ENCODE peak calls at places on chromosomes 11 and 22, in eight cellular contexts. K, B, T, C, L, U, A and G are unnamed samples.

GRCh38 chr11:19953909-19954308 is 206.4 kb downstream of the DBX1 start:
- DNase-seq in K (no peak), B (peak), T (no peak), C (peak), L (peak), U (no peak), A (no peak), G (no peak)

GRCh38 chr11:112248216-112248615 is 12.4 kb downstream of the PLET1 start:
- DNase-seq in K (no peak), B (no peak), T (no peak), C (no peak), L (no peak), U (no peak), A (no peak), G (no peak)

GRCh38 chr22:44848791-44849410 is 96.5 kb downstream of the ARHGAP8 start:
- DNase-seq in K (no peak), B (no peak), T (no peak), C (no peak), L (no peak), U (no peak), A (no peak), G (no peak)

GRCh38 chr11:68541983-68542382 is 81.4 kb downstream of the PPP6R3 start:
- DNase-seq in K (peak), B (no peak), T (no peak), C (no peak), L (no peak), U (no peak), A (no peak), G (no peak)

GRCh38 chr11:118001494-118001971 is 15.3 kb downstream of the IL10RA start:
- DNase-seq in K (peak), B (no peak), T (no peak), C (no peak), L (no peak), U (no peak), A (no peak), G (no peak)

GRCh38 chr22:22111267-22111751 is 128.7 kb upstream of the TOP3B start:
- DNase-seq in K (no peak), B (peak), T (peak), C (no peak), L (peak), U (no peak), A (no peak), G (peak)

GRCh38 chr11:44149651-44150050 is 54.2 kb downstream of the EXT2 start:
- DNase-seq in K (no peak), B (peak), T (no peak), C (no peak), L (no peak), U (no peak), A (no peak), G (no peak)

GRCh38 chr11:12973529-12974181 is 35.5 kb upstream of the RASSF10 start:
- DNase-seq in K (no peak), B (no peak), T (no peak), C (no peak), L (no peak), U (no peak), A (no peak), G (no peak)

GRCh38 chr22:23282089-23282501 is 101.8 kb downstream of the BCR start:
- DNase-seq in K (no peak), B (peak), T (no peak), C (no peak), L (peak), U (peak), A (no peak), G (no peak)

GRCh38 chr11:134571301-134571700 is 159.3 kb upstream of the B3GAT1 start:
- DNase-seq in K (peak), B (no peak), T (no peak), C (no peak), L (no peak), U (no peak), A (no peak), G (no peak)

GRCh38 chr11:119706887-119707286 is 22.1 kb downstream of the NECTIN1 start:
- DNase-seq in K (no peak), B (no peak), T (no peak), C (peak), L (no peak), U (no peak), A (peak), G (no peak)

GRCh38 chr22:17576475-17576874 is 13.2 kb downstream of the SLC25A18 start:
- DNase-seq in K (no peak), B (peak), T (no peak), C (peak), L (no peak), U (no peak), A (no peak), G (no peak)

GRCh38 chr11:19820100-19820499 is 107.5 kb downstream of the NAV2 start:
- DNase-seq in K (no peak), B (no peak), T (no peak), C (no peak), L (no peak), U (no peak), A (no peak), G (no peak)

GRCh38 chr22:25362215-25362882 is 142.9 kb downstream of the CRYBB2 start:
- DNase-seq in K (peak), B (peak), T (peak), C (peak), L (no peak), U (peak), A (peak), G (no peak)

GRCh38 chr22:40634119-40634903 is 2.2 kb downstream of the MRTFA start:
- DNase-seq in K (no peak), B (no peak), T (no peak), C (no peak), L (no peak), U (peak), A (no peak), G (no peak)

GRCh38 chr11:60396790-60397189 is 531 bp downstream of the MS4A14 start:
- DNase-seq in K (no peak), B (no peak), T (peak), C (no peak), L (no peak), U (no peak), A (no peak), G (peak)

GRCh38 chr11:44309483-44310197 is at the start of gene ALX4:
- DNase-seq in K (no peak), B (no peak), T (no peak), C (peak), L (no peak), U (no peak), A (no peak), G (no peak)

GRCh38 chr11:12086271-12087074 is 23.9 kb upstream of the MICAL2 start:
- DNase-seq in K (no peak), B (peak), T (no peak), C (no peak), L (peak), U (peak), A (peak), G (no peak)

GRCh38 chr11:11349870-11350325 is 3.2 kb downstream of the CSNK2A3 start:
- DNase-seq in K (no peak), B (peak), T (no peak), C (no peak), L (peak), U (peak), A (no peak), G (no peak)

DNA sequence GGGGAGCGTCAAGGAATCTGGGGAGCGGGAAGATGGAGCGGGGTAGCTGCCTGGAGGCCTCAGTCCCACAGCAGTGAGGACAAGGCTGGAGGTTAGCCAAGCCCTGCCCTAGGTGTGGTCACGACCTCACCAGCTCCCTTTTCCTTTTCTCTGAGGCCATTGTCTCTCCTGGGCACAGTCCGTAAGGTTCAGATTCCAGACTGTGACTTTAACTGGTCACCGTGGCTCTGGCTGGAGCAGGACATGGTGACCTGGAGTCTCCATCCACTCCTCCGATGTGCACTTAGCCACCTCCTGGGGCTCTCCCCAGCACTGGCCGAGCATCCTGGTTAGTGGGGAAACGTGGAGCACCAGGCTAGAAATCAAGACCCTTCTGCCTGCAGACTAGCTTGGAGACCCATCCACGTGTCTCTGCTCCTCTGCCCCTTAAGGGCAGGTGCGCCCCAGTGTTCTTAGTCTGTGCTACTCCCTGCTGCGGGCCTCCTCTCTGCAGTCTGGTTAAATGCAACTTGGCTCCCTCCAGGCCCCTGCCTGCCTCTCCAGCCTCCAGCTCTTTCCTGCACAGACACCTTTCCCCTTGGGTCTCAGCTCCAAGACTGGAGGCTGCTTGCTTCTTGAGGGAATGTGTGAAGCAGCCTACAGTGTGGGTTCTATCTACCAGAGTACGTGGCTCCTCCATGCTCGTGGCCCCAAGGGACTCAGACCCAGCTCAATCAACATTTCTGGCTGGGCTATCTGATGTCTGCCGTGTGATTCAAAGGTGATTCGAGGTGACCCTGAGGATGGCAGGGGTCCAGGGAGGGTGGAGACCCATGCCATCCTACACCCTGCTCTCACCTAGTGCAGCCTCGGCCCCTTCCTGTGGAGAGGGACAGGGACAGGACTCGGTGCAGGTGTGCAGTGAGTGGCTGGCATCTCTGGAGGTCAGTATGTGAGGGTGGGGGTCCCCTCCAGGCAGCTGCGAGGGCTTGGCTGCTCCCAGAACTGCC is 5.2 kb downstream of the SLC25A1 start:
- DNase-seq in K (no peak), B (no peak), T (no peak), C (no peak), L (no peak), U (no peak), A (no peak), G (no peak)
- H3K4me3 ChIP-seq in K (peak), B (peak), T (peak), C (peak), L (peak), U (no peak), A (no peak), G (peak)

GRCh38 chr11:84660257-84660656 is 966.9 kb downstream of the DLG2 start:
- DNase-seq in K (no peak), B (no peak), T (no peak), C (no peak), L (no peak), U (no peak), A (no peak), G (no peak)

DNA sequence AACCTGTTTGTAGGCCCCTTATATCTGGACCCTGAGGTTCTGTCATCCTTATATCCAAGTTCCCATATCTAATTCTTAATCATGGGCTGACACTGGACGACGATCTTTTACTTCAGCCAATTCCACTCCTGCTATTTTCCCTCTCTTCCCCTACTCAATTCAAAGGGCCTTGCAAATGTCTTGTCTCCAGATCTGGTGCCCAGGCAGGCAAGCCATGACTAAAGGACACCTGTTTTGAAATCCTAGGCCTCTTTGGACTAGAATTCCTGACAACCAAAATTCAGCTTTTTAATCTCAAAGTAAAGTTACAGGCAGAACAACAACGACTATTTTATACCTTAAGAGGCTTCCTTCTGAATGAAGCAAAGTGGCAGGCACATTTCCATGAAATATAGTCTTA is 963.4 kb downstream of the DLG2 start:
- DNase-seq in K (no peak), B (no peak), T (no peak), C (no peak), L (no peak), U (no peak), A (no peak), G (no peak)
- TF ChIP-seq CTCF in K (no peak), B (no peak), T (no peak), C (no peak), L (no peak), U (no peak), A (no peak), G (no peak)

GRCh38 chr11:35662649-35663407 is at the start of gene TRIM44:
- DNase-seq in K (peak), B (peak), T (peak), C (peak), L (peak), U (peak), A (peak), G (peak)

GRCh38 chr11:35662061-35662648 is 420 bp upstream of the TRIM44 start:
- DNase-seq in K (no peak), B (no peak), T (no peak), C (no peak), L (no peak), U (no peak), A (no peak), G (no peak)

GRCh38 chr11:35663408-35663702 is 780 bp downstream of the TRIM44 start:
- DNase-seq in K (no peak), B (no peak), T (no peak), C (no peak), L (no peak), U (no peak), A (no peak), G (no peak)

GRCh38 chr11:35658028-35658948 is 4.3 kb upstream of the TRIM44 start:
- DNase-seq in K (no peak), B (no peak), T (no peak), C (no peak), L (no peak), U (no peak), A (no peak), G (no peak)

DNA sequence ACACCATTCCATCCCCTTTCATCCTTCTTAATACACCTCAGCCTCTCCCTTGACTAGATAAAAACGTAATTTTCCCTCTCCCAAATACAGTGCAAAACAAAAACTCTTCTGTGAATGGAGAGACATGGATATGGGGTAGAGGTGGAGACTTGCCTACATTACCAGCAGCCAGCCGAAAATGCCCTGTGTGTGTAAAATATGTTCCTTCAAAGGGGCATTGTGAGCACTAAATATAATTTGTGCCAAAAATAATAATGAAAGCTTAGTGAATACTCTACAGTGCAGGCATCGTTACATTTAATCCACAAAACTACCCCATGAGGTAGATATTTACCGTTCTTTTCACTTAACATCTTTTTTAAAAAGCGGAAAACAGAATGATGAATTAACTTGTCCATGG is 1.0 kb upstream of the TRIM44 start:
- DNase-seq in K (no peak), B (no peak), T (no peak), C (no peak), L (no peak), U (no peak), A (no peak), G (no peak)
- H3K4me3 ChIP-seq in K (no peak), B (no peak), T (peak), C (peak), L (peak), U (no peak), A (peak), G (no peak)

GRCh38 chr11:66881436-66881835 is 24.6 kb downstream of the LRFN4 start:
- DNase-seq in K (no peak), B (no peak), T (no peak), C (no peak), L (no peak), U (no peak), A (peak), G (no peak)
- TF ChIP-seq CTCF in K (peak), B (no peak), T (no peak), C (no peak), L (no peak), U (no peak), A (no peak), G (no peak)

GRCh38 chr11:115462757-115463156 is 41.5 kb downstream of the CADM1 start:
- DNase-seq in K (no peak), B (no peak), T (no peak), C (no peak), L (no peak), U (no peak), A (no peak), G (no peak)

GRCh38 chr11:115463606-115464005 is 40.6 kb downstream of the CADM1 start:
- DNase-seq in K (no peak), B (no peak), T (no peak), C (no peak), L (no peak), U (no peak), A (no peak), G (no peak)

GRCh38 chr11:115462004-115462541 is 42.1 kb downstream of the CADM1 start:
- DNase-seq in K (no peak), B (no peak), T (no peak), C (peak), L (no peak), U (peak), A (no peak), G (no peak)

GRCh38 chr11:115466122-115466521 is 38.1 kb downstream of the CADM1 start:
- DNase-seq in K (no peak), B (no peak), T (no peak), C (no peak), L (no peak), U (no peak), A (no peak), G (no peak)

GRCh38 chr11:115464269-115464668 is 39.9 kb downstream of the CADM1 start:
- DNase-seq in K (no peak), B (no peak), T (no peak), C (no peak), L (peak), U (no peak), A (no peak), G (no peak)
- H3K4me3 ChIP-seq in K (no peak), B (no peak), T (no peak), C (no peak), L (no peak), U (no peak), A (no peak), G (no peak)

DNA sequence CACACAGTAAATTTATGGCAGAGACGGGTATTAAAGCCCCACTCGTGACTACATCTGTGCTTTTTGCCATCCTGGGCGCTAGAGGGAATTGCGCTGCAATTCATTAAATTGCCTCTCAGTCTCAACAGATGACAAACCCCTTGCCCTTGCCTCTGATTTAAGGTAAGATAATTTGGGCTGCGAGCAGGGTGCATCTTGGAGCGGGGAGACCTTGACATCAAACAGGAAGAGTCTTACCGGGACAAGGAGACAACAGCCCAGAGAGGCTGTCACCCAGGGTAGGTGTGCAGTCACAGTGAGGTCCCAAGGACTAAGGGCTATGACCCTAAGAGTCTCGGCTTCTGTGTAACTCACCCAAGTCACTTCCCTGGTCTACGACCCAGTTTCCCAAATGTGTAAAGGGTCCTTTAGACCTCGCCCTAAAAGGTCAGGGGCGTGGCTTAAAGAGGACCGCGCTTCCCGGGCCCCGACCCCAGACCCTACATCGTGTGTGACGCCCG is 427 bp upstream of the TOM1 start:
- DNase-seq in K (no peak), B (no peak), T (no peak), C (no peak), L (no peak), U (no peak), A (no peak), G (no peak)
- TF ChIP-seq CTCF in K (no peak), B (peak), T (no peak), C (no peak), L (no peak), U (no peak), A (no peak), G (no peak)

GRCh38 chr11:86120807-86121206 is 51.9 kb upstream of the PICALM start:
- DNase-seq in K (no peak), B (no peak), T (no peak), C (no peak), L (no peak), U (no peak), A (no peak), G (no peak)
- H3K4me3 ChIP-seq in K (no peak), B (no peak), T (no peak), C (no peak), L (no peak), U (no peak), A (no peak), G (no peak)

GRCh38 chr11:9606799-9607510 is 33.5 kb downstream of the WEE1 start:
- DNase-seq in K (no peak), B (no peak), T (no peak), C (peak), L (no peak), U (no peak), A (no peak), G (no peak)
- TF ChIP-seq CTCF in K (no peak), B (no peak), T (no peak), C (peak), L (no peak), U (no peak), A (no peak), G (peak)

GRCh38 chr22:50289151-50289941 is 18.1 kb downstream of the PLXNB2 start:
- DNase-seq in K (no peak), B (no peak), T (no peak), C (no peak), L (no peak), U (no peak), A (no peak), G (no peak)

GRCh38 chr22:50289942-50290630 is 17.4 kb downstream of the PLXNB2 start:
- DNase-seq in K (no peak), B (no peak), T (no peak), C (no peak), L (no peak), U (no peak), A (no peak), G (no peak)

GRCh38 chr22:50293441-50294318 is 13.8 kb downstream of the PLXNB2 start:
- DNase-seq in K (no peak), B (peak), T (peak), C (peak), L (no peak), U (peak), A (no peak), G (no peak)

GRCh38 chr22:50294319-50294656 is 13.2 kb downstream of the PLXNB2 start:
- DNase-seq in K (no peak), B (no peak), T (no peak), C (no peak), L (no peak), U (no peak), A (no peak), G (no peak)

DNA sequence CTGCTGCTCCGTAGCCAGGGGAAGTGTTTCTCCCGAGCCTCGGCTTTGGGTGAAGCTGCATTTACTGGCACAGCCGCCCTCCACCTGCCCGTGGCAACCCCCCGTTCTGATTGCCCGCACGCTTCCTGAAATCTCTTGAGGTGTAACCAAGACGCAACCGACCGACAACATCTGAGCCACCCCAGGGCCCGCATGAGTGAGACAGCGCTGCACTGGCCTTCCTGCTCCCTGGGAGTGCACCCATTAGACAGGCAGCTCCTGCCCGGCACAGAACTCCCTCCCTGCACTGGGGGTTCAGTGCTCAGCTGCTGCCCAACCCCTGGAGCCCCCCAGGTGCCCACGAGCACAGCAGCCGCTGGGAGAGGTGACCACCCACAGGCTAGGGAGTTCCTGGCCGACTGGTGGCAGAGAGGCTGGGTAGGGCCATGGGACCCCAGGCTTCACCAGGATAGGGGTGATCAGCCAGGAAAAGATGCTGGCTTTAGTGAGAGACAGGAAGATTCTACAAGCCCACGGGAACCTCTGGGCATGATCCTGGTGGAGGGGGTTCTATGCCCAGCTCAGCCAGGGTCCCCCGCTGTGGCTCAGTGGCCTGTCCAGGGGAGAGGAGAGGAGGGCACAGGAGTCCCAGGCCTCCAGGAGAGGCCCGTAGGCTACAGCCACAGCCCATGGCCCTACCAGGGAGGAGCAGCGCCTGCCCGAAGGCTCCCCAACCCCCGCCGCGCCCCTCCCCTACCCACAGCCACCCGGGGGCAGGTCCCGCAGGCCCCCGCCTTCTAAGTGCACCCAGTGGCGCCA is 14.6 kb downstream of the PLXNB2 start:
- DNase-seq in K (no peak), B (no peak), T (peak), C (no peak), L (no peak), U (no peak), A (no peak), G (no peak)
- H3K4me3 ChIP-seq in K (no peak), B (peak), T (no peak), C (peak), L (peak), U (no peak), A (peak), G (peak)